ENCODE peak calls at places on chromosomes 16 and 17, in eight cellular contexts. F is fibroblast of lung; Z is A549; T is stimulated activated CD4-positive, alpha-beta T cell treated with anti-CD3 and anti-CD28 coated beads, Interleukin-1b, Interleukin-23, amount 100 ng/mL, for 24 hours; J is heart left ventricle; V is MM.1S; S is neural progenitor cell; C is astrocyte of the cerebellum. R is an unnamed sample.

GRCh38 chr17:63697341-63698286 is 2.3 kb downstream of the LIMD2 start:
- DNase-seq in F (no peak), C (no peak), T (no peak), J (no peak), Z (peak), S (peak), V (peak), R (no peak)

GRCh38 chr16:84660973-84661372 is 12.7 kb downstream of the KLHL36 start:
- DNase-seq in F (peak), V (no peak), Z (no peak), C (no peak), J (no peak), S (no peak), T (no peak), R (no peak)

GRCh38 chr17:83018658-83019193 is 60.7 kb upstream of the METRNL start:
- DNase-seq in C (no peak), T (no peak), Z (no peak), J (no peak), F (no peak), S (no peak), V (no peak), R (no peak)

GRCh38 chr16:87581867-87582220 is 20.5 kb upstream of the JPH3 start:
- DNase-seq in T (no peak), Z (peak), V (no peak), F (peak), C (peak), J (peak), S (no peak), R (peak)

GRCh38 chr16:14172200-14172805 is 101.2 kb downstream of the MRTFB start:
- DNase-seq in Z (no peak), T (no peak), F (peak), C (peak), J (no peak), S (no peak), V (no peak), R (no peak)

GRCh38 chr17:48056879-48057278 is 8.7 kb downstream of the NFE2L1 start:
- DNase-seq in J (no peak), T (no peak), S (no peak), F (no peak), V (no peak), Z (no peak), C (no peak), R (no peak)

GRCh38 chr17:44875761-44876160 is 23.5 kb downstream of the EFTUD2 start:
- DNase-seq in Z (no peak), J (no peak), S (no peak), T (no peak), V (no peak), F (no peak), C (no peak), R (no peak)

GRCh38 chr16:80997139-80997798 is 9.4 kb downstream of the CMC2 start:
- DNase-seq in F (peak), V (no peak), T (no peak), Z (peak), S (no peak), J (no peak), C (no peak), R (peak)

GRCh38 chr17:45784583-45785372 is 658 bp downstream of the CRHR1 start:
- DNase-seq in C (no peak), J (no peak), S (peak), V (no peak), F (peak), Z (peak), T (no peak), R (peak)

GRCh38 chr16:48003226-48003907 is 152.4 kb downstream of the ABCC12 start:
- DNase-seq in T (no peak), J (no peak), S (peak), V (no peak), Z (no peak), F (no peak), C (peak), R (no peak)

GRCh38 chr17:59846391-59847165 is 46.2 kb downstream of the TUBD1 start:
- DNase-seq in C (peak), F (peak), T (no peak), S (no peak), Z (peak), V (peak), J (no peak), R (peak)

GRCh38 chr16:31355701-31356100 is 725 bp downstream of the ITGAX start:
- DNase-seq in V (no peak), Z (no peak), S (no peak), C (no peak), T (no peak), J (no peak), F (no peak), R (no peak)

GRCh38 chr16:56295739-56296527 is 104.6 kb downstream of the GNAO1 start:
- DNase-seq in T (no peak), S (peak), V (no peak), C (no peak), Z (no peak), F (no peak), J (no peak), R (no peak)

GRCh38 chr17:9360610-9361571 is 214.7 kb downstream of the STX8 start:
- DNase-seq in C (no peak), J (no peak), Z (peak), F (peak), T (no peak), V (no peak), S (no peak), R (peak)

GRCh38 chr17:1487939-1488825 is 4.3 kb downstream of the MYO1C start:
- DNase-seq in V (peak), F (peak), T (peak), S (peak), Z (peak), J (peak), C (peak), R (peak)

GRCh38 chr17:79563237-79564013 is 47.4 kb downstream of the RBFOX3 start:
- DNase-seq in Z (peak), F (peak), J (no peak), S (no peak), V (no peak), T (no peak), C (no peak), R (no peak)

GRCh38 chr17:82092995-82093751 is 4.9 kb downstream of the FASN start:
- DNase-seq in C (no peak), V (no peak), J (no peak), F (no peak), Z (no peak), T (no peak), S (no peak), R (no peak)

GRCh38 chr17:49994085-49995054 is 654 bp downstream of the DLX3 start:
- DNase-seq in Z (no peak), C (no peak), V (no peak), F (no peak), J (no peak), S (peak), T (no peak), R (no peak)

GRCh38 chr17:37273419-37274051 is 102.2 kb upstream of the C17orf78 start:
- DNase-seq in S (peak), J (no peak), F (peak), V (no peak), T (no peak), Z (no peak), C (no peak), R (peak)

GRCh38 chr17:62716834-62717588 is 89.5 kb downstream of the MRC2 start:
- DNase-seq in J (no peak), V (no peak), C (no peak), S (no peak), Z (no peak), F (no peak), T (no peak), R (no peak)

GRCh38 chr17:39208893-39209292 is 8.8 kb downstream of the RPL19 start:
- DNase-seq in F (no peak), V (peak), C (no peak), T (no peak), S (peak), Z (no peak), J (no peak), R (no peak)

GRCh38 chr17:50676065-50676975 is 31.4 kb downstream of the ANKRD40 start:
- DNase-seq in S (no peak), F (no peak), V (no peak), Z (no peak), C (no peak), T (no peak), J (no peak), R (no peak)

GRCh38 chr17:33596904-33597303 is 303.8 kb upstream of the ASIC2 start:
- DNase-seq in F (no peak), T (no peak), J (no peak), V (no peak), Z (no peak), S (no peak), C (no peak), R (no peak)

GRCh38 chr17:40344321-40345160 is 20.0 kb downstream of the GJD3 start:
- DNase-seq in Z (no peak), F (no peak), J (no peak), S (no peak), C (no peak), T (no peak), V (no peak), R (no peak)

GRCh38 chr17:40312893-40313659 is 4.1 kb downstream of the RARA start:
- DNase-seq in J (no peak), Z (no peak), S (no peak), C (no peak), V (no peak), T (no peak), F (no peak), R (no peak)

GRCh38 chr16:74049027-74049426 is 247.6 kb upstream of the PSMD7 start:
- DNase-seq in V (no peak), Z (no peak), C (no peak), S (no peak), T (no peak), J (no peak), F (no peak), R (no peak)

GRCh38 chr17:3935825-3936355 is 19.6 kb upstream of the P2RX1 start:
- DNase-seq in C (no peak), V (no peak), Z (no peak), S (no peak), F (peak), J (no peak), T (no peak), R (no peak)

GRCh38 chr17:76670708-76671122 is 27.2 kb upstream of the ST6GALNAC1 start:
- DNase-seq in C (no peak), F (no peak), V (no peak), T (no peak), Z (no peak), S (no peak), J (no peak), R (no peak)

GRCh38 chr17:28718317-28718672 is 627 bp upstream of the RAB34 start:
- DNase-seq in T (no peak), J (no peak), C (no peak), S (peak), V (no peak), F (no peak), Z (no peak), R (peak)

GRCh38 chr16:3861808-3862451 is 18.6 kb downstream of the CREBBP start:
- DNase-seq in F (peak), S (peak), V (no peak), J (no peak), C (no peak), T (no peak), Z (no peak), R (peak)

GRCh38 chr16:57115504-57116182 is 23.3 kb downstream of the CPNE2 start:
- DNase-seq in J (peak), V (no peak), F (peak), Z (no peak), S (peak), C (peak), T (no peak), R (peak)

GRCh38 chr17:4507361-4508111 is 8.9 kb downstream of the SPNS2 start:
- DNase-seq in T (no peak), S (no peak), Z (no peak), J (no peak), C (no peak), V (no peak), F (no peak), R (no peak)

GRCh38 chr16:31409433-31409832 is 16.3 kb downstream of the ITGAD start:
- DNase-seq in J (no peak), T (no peak), F (peak), V (no peak), Z (no peak), S (no peak), C (no peak), R (peak)

GRCh38 chr16:67254809-67255552 is 6.2 kb downstream of the SLC9A5 start:
- DNase-seq in S (no peak), T (no peak), V (no peak), J (no peak), Z (no peak), F (no peak), C (no peak), R (no peak)

GRCh38 chr16:54173489-54173888 is 113.1 kb downstream of the IRX3 start:
- DNase-seq in V (no peak), C (no peak), J (no peak), T (no peak), Z (no peak), S (peak), F (no peak), R (no peak)

GRCh38 chr17:60231691-60232090 is 81.9 kb downstream of the CA4 start:
- DNase-seq in V (no peak), C (peak), T (no peak), J (no peak), F (peak), S (peak), Z (no peak), R (no peak)

GRCh38 chr17:17445925-17446665 is 30.7 kb upstream of the MED9 start:
- DNase-seq in F (peak), Z (peak), C (peak), V (no peak), S (no peak), T (no peak), J (peak), R (no peak)

GRCh38 chr16:20886320-20886719 is 13.8 kb downstream of the DCUN1D3 start:
- DNase-seq in F (no peak), S (no peak), V (no peak), Z (no peak), J (no peak), C (no peak), T (no peak), R (no peak)

GRCh38 chr17:6305613-6306360 is 129.1 kb downstream of the AIPL1 start:
- DNase-seq in Z (no peak), V (no peak), T (no peak), C (no peak), J (no peak), F (no peak), S (no peak), R (no peak)

R was measured in cardiac muscle cell.